ENCODE peak calls at places on chromosomes 5 and 9, in five cellular contexts. U, L, Z, K and A are unnamed samples.

GRCh38 chr5:143258559-143259253 is 144.8 kb downstream of the NR3C1 start:
- DNase-seq in U (peak; percentile 87), L (no peak), Z (no peak), K (no peak), A (no peak)

GRCh38 chr5:102681403-102681983 is 73.6 kb upstream of the PAM start:
- DNase-seq in U (peak; percentile 73), L (peak; percentile 70), Z (peak; percentile 67), K (peak; percentile 3), A (peak; percentile 61)

GRCh38 chr9:125603478-125604021 is 103.5 kb downstream of the MAPKAP1 start:
- DNase-seq in U (no peak), L (peak; percentile 33), Z (no peak), K (no peak), A (no peak)

GRCh38 chr9:101027733-101028345 is 688 bp upstream of the PLPPR1 start:
- DNase-seq in U (no peak), L (no peak), Z (no peak), K (no peak), A (no peak)

GRCh38 chr5:138610468-138611294 is 35.5 kb upstream of the HSPA9 start:
- DNase-seq in U (no peak), L (peak; percentile 64), Z (peak; percentile 16), K (no peak), A (peak; percentile 26)

GRCh38 chr9:134059661-134060395 is 8.0 kb downstream of the BRD3 start:
- DNase-seq in U (no peak), L (peak; percentile 44), Z (no peak), K (peak; percentile 77), A (no peak)

GRCh38 chr5:127567026-127567768 is 49.8 kb downstream of the PRRC1 start:
- DNase-seq in U (no peak), L (no peak), Z (no peak), K (no peak), A (no peak)

GRCh38 chr5:169716287-169716686 is 79.2 kb downstream of the DOCK2 start:
- DNase-seq in U (peak; percentile 74), L (no peak), Z (no peak), K (no peak), A (no peak)

GRCh38 chr5:134438641-134439621 is 27.2 kb upstream of the CDKN2AIPNL start:
- DNase-seq in U (peak; percentile 98), L (no peak), Z (no peak), K (no peak), A (no peak)

GRCh38 chr5:91219803-91220371 is 163.2 kb downstream of the ARRDC3 start:
- DNase-seq in U (peak; percentile 57), L (peak; percentile 16), Z (peak; percentile 42), K (no peak), A (peak; percentile 24)

GRCh38 chr5:71922584-71923106 is 184.6 kb upstream of the MAP1B start:
- DNase-seq in U (peak; percentile 64), L (no peak), Z (no peak), K (no peak), A (peak; percentile 89)

GRCh38 chr9:113593682-113594281 is 130.3 kb downstream of the RGS3 start:
- DNase-seq in U (peak; percentile 98), L (peak; percentile 94), Z (peak; percentile 66), K (no peak), A (peak; percentile 93)

GRCh38 chr5:132487841-132488555 is 2.6 kb downstream of the IRF1 start:
- DNase-seq in U (no peak), L (no peak), Z (no peak), K (no peak), A (no peak)

GRCh38 chr9:113913426-113914195 is 37.5 kb downstream of the ZNF618 start:
- DNase-seq in U (peak; percentile 28), L (no peak), Z (no peak), K (no peak), A (no peak)

GRCh38 chr5:127311349-127311748 is 20.8 kb downstream of the MEGF10 start:
- DNase-seq in U (no peak), L (no peak), Z (no peak), K (no peak), A (no peak)

GRCh38 chr5:2740051-2740848 is 11.2 kb downstream of the IRX2 start:
- DNase-seq in U (no peak), L (no peak), Z (no peak), K (no peak), A (no peak)

GRCh38 chr5:146233441-146233840 is 30.0 kb downstream of the RBM27 start:
- DNase-seq in U (no peak), L (no peak), Z (no peak), K (no peak), A (no peak)

GRCh38 chr5:171462928-171463843 is 43.7 kb downstream of the FGF18 start:
- DNase-seq in U (peak; percentile 13), L (no peak), Z (no peak), K (no peak), A (no peak)

GRCh38 chr9:134782921-134783698 is 97.5 kb upstream of the FCN2 start:
- DNase-seq in U (no peak), L (no peak), Z (no peak), K (peak; percentile 32), A (no peak)

GRCh38 chr9:114321759-114322158 is 1.1 kb upstream of the ORM1 start:
- DNase-seq in U (peak; percentile 78), L (no peak), Z (no peak), K (no peak), A (no peak)

GRCh38 chr5:149135536-149136201 is 5.6 kb upstream of the ABLIM3 start:
- DNase-seq in U (peak; percentile 92), L (no peak), Z (no peak), K (no peak), A (no peak)

GRCh38 chr5:72920690-72921089 is 35.2 kb upstream of the FCHO2 start:
- DNase-seq in U (peak; percentile 55), L (no peak), Z (peak; percentile 37), K (no peak), A (peak; percentile 47)

GRCh38 chr5:31719988-31720387 is 81.1 kb downstream of the PDZD2 start:
- DNase-seq in U (no peak), L (no peak), Z (no peak), K (no peak), A (peak; percentile 14)

GRCh38 chr5:124628721-124629596 is 117.5 kb downstream of the ZNF608 start:
- DNase-seq in U (peak; percentile 99), L (no peak), Z (peak; percentile 94), K (no peak), A (peak; percentile 95)

GRCh38 chr9:135123735-135124134 is 36.3 kb downstream of the OLFM1 start:
- DNase-seq in U (no peak), L (peak; percentile 66), Z (no peak), K (no peak), A (no peak)

GRCh38 chr5:31987985-31988710 is 186.0 kb downstream of the GOLPH3 start:
- DNase-seq in U (peak; percentile 97), L (no peak), Z (no peak), K (no peak), A (peak; percentile 26)

GRCh38 chr9:111598730-111599091 is 736 bp downstream of the PTGR1 start:
- DNase-seq in U (peak; percentile 62), L (no peak), Z (no peak), K (no peak), A (no peak)

GRCh38 chr5:112237456-112237855 is 181.6 kb downstream of the EPB41L4A start:
- DNase-seq in U (no peak), L (no peak), Z (no peak), K (no peak), A (no peak)

GRCh38 chr9:27645166-27645840 is 72.0 kb upstream of the C9orf72 start:
- DNase-seq in U (no peak), L (no peak), Z (no peak), K (no peak), A (no peak)
- TF ChIP-seq RCOR1 in U (no peak), L (no peak), Z (no peak), K (no peak), A (no peak)

GRCh38 chr9:123960366-123960765 is 30.4 kb upstream of the DENND1A start:
- DNase-seq in U (no peak), L (no peak), Z (peak; percentile 27), K (peak; percentile 21), A (no peak)
- TF ChIP-seq RCOR1 in U (no peak), L (no peak), Z (no peak), K (no peak), A (no peak)

DNA sequence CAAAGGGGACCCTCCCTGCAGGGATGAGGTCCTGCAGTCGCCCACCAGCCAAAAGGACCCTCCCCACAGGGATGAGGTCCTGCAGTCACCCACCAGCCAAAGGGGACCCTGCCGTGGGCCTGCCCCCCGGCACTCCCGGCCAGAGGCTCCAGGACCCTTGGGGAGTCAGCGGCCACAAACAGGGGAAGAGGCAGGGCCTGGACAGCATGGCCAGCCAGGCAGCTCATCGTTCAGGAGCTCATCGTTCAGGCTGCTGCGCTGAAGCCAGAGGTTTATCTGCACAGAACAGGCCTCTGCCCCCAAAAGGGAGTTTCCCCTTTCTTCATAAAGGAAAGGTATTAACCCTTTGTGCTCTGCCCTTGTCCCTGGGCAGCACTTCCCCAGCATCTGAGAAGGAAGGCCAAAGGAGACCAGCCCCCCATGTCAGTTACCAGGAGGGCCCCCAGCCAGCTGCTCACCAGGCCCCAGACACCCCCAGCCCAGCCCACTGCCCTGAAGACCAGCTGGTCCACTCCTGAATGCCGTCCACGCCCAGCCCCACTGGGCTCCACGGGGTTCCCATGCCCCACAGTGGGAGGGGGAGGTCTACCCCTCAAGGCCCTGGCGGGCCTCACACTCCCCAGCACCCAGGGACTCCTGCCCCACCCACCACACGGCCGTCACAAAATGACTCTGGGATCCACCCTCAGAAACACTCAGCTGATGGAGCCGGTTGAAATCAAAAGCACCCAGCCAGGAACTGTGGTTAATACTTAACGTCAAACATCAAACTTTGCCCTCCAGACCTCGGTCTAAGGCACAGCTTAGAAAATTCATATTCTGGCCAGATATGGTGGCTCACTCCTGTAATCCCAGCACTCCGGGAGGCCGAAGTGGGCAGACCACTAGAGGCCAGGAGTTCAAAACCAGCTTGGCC is 6.3 kb downstream of the SLC12A7 start:
- DNase-seq in U (no peak), L (no peak), Z (peak; percentile 92), K (no peak), A (peak; percentile 71)
- TF ChIP-seq RCOR1 in U (no peak), L (no peak), Z (peak; percentile 83), K (no peak), A (no peak)

GRCh38 chr9:3894764-3895163 is 369.0 kb upstream of the RFX3 start:
- DNase-seq in U (peak; percentile 97), L (no peak), Z (no peak), K (no peak), A (no peak)
- TF ChIP-seq RCOR1 in U (peak; percentile 41), L (no peak), Z (no peak), K (no peak), A (no peak)

GRCh38 chr5:107381189-107381856 is 289.4 kb downstream of the EFNA5 start:
- DNase-seq in U (peak; percentile 75), L (no peak), Z (no peak), K (no peak), A (peak; percentile 95)
- TF ChIP-seq RCOR1 in U (no peak), L (no peak), Z (no peak), K (no peak), A (no peak)

GRCh38 chr5:62603934-62604333 is 25.3 kb downstream of the LRRC70 start:
- DNase-seq in U (peak; percentile 3), L (no peak), Z (no peak), K (no peak), A (no peak)
- TF ChIP-seq RCOR1 in U (no peak), L (no peak), Z (no peak), K (no peak), A (no peak)